ENCODE peak calls at places on chromosomes 5 and 9, in ten cellular contexts. B, C, S, Q, N, J, V, E, I and Z are unnamed samples.

GRCh38 chr5:171612749-171613148 is 172.9 kb upstream of the SMIM23 start:
- DNase-seq in S (no peak), J (no peak), V (no peak), B (no peak), Q (no peak), E (no peak), I (no peak), N (no peak), C (no peak), Z (no peak)

GRCh38 chr9:79731483-79731882 is 159.7 kb downstream of the TLE4 start:
- DNase-seq in E (no peak), N (no peak), V (no peak), C (no peak), Q (no peak), S (no peak), I (no peak), J (no peak), B (no peak), Z (no peak)

GRCh38 chr5:90626493-90626892 is 67.9 kb downstream of the ADGRV1 start:
- DNase-seq in E (no peak), V (no peak), I (no peak), N (no peak), Q (no peak), B (no peak), S (no peak), C (no peak), J (no peak), Z (no peak)

GRCh38 chr9:36149197-36149596 is 12.7 kb downstream of the GLIPR2 start:
- DNase-seq in N (no peak), E (peak; percentile 90), V (no peak), C (peak; percentile 62), I (no peak), J (no peak), S (no peak), Q (no peak), B (no peak), Z (no peak)

GRCh38 chr5:147669113-147669869 is 113.2 kb downstream of the JAKMIP2 start:
- DNase-seq in J (no peak), I (peak; percentile 4), C (no peak), E (no peak), Q (no peak), S (no peak), N (no peak), B (no peak), V (no peak), Z (no peak)

GRCh38 chr5:124419531-124419930 is 326.9 kb downstream of the ZNF608 start:
- DNase-seq in B (no peak), I (no peak), S (no peak), V (no peak), Q (no peak), C (no peak), N (no peak), E (no peak), J (no peak), Z (no peak)

GRCh38 chr9:96508227-96508940 is 58.4 kb downstream of the HABP4 start:
- DNase-seq in N (no peak), V (no peak), S (no peak), B (no peak), Q (no peak), J (no peak), C (no peak), E (no peak), I (no peak), Z (no peak)

GRCh38 chr5:9681706-9682105 is 51.6 kb upstream of the TAS2R1 start:
- DNase-seq in E (no peak), N (no peak), I (no peak), J (no peak), B (no peak), V (no peak), Q (no peak), S (no peak), C (no peak), Z (no peak)

GRCh38 chr5:1652873-1653707 is 129.3 kb upstream of the LPCAT1 start:
- DNase-seq in J (no peak), N (no peak), E (peak; percentile 79), B (no peak), I (no peak), V (no peak), S (peak; percentile 12), C (peak; percentile 56), Q (no peak), Z (no peak)

GRCh38 chr9:124457887-124458431 is 7.7 kb downstream of the ADGRD2 start:
- DNase-seq in V (no peak), I (no peak), Q (no peak), J (no peak), E (peak; percentile 71), B (no peak), S (no peak), N (no peak), C (no peak), Z (no peak)

GRCh38 chr5:168311061-168311566 is 19.7 kb downstream of the WWC1 start:
- DNase-seq in J (no peak), B (no peak), Q (no peak), E (no peak), S (no peak), I (no peak), V (no peak), C (no peak), N (no peak), Z (no peak)

GRCh38 chr5:99033014-99033931 is 104.5 kb upstream of the CHD1 start:
- DNase-seq in N (no peak), Q (no peak), S (no peak), B (no peak), E (no peak), V (no peak), I (no peak), J (no peak), C (peak; percentile 14), Z (no peak)

GRCh38 chr5:107112207-107112606 is 558.5 kb downstream of the EFNA5 start:
- DNase-seq in J (no peak), B (no peak), E (no peak), V (no peak), S (no peak), N (no peak), I (no peak), Q (no peak), C (no peak), Z (no peak)

GRCh38 chr5:122351416-122352157 is 39.5 kb downstream of the SNCAIP start:
- DNase-seq in Q (no peak), I (no peak), B (no peak), S (no peak), C (no peak), V (no peak), E (peak; percentile 6), N (no peak), J (no peak), Z (no peak)

GRCh38 chr9:96344458-96345180 is 38.9 kb downstream of the SLC35D2 start:
- DNase-seq in V (no peak), Q (peak; percentile 73), B (peak; percentile 88), C (peak; percentile 90), I (peak; percentile 25), S (peak; percentile 53), J (peak; percentile 77), N (no peak), E (peak; percentile 93), Z (peak; percentile 26)

GRCh38 chr9:123929177-123929869 is 603 bp downstream of the DENND1A start:
- DNase-seq in N (peak; percentile 49), J (peak; percentile 4), V (peak; percentile 33), Q (no peak), I (peak; percentile 12), S (no peak), B (no peak), C (no peak), E (peak; percentile 71), Z (no peak)

GRCh38 chr9:94135222-94135621 is 51.0 kb downstream of the PTPDC1 start:
- DNase-seq in Q (no peak), I (no peak), S (no peak), V (no peak), J (no peak), N (no peak), B (no peak), C (no peak), E (peak; percentile 73), Z (no peak)

GRCh38 chr5:1881273-1881586 is 1.5 kb downstream of the IRX4 start:
- DNase-seq in C (no peak), Q (peak; percentile 75), J (no peak), B (peak; percentile 55), V (no peak), I (no peak), S (no peak), E (peak; percentile 91), N (no peak), Z (no peak)

GRCh38 chr5:171252674-171253073 is 56.4 kb upstream of the TLX3 start:
- DNase-seq in I (no peak), V (no peak), C (no peak), N (no peak), S (no peak), Q (no peak), J (no peak), E (no peak), B (no peak), Z (no peak)

GRCh38 chr9:118222375-118222774 is 518.2 kb downstream of the TLR4 start:
- DNase-seq in V (no peak), E (no peak), C (peak; percentile 66), Q (no peak), S (peak; percentile 19), I (no peak), B (no peak), N (no peak), J (no peak), Z (no peak)

GRCh38 chr5:53874409-53874808 is 314.0 kb downstream of the NDUFS4 start:
- DNase-seq in B (no peak), J (no peak), E (peak; percentile 71), S (no peak), C (peak; percentile 18), I (no peak), V (no peak), N (no peak), Q (no peak), Z (no peak)

GRCh38 chr9:137670391-137671195 is 51.8 kb downstream of the EHMT1 start:
- DNase-seq in I (no peak), C (peak; percentile 22), J (no peak), S (no peak), E (peak; percentile 47), N (no peak), V (no peak), B (no peak), Q (no peak), Z (peak; percentile 32)

GRCh38 chr5:5891350-5891749 is 468.9 kb downstream of the ICE1 start:
- DNase-seq in B (no peak), N (no peak), J (no peak), S (no peak), V (no peak), I (no peak), Q (no peak), C (no peak), E (no peak), Z (no peak)

GRCh38 chr5:102306121-102306520 is 10.0 kb upstream of the SLCO4C1 start:
- DNase-seq in B (no peak), C (no peak), N (no peak), I (no peak), Q (no peak), J (no peak), S (no peak), E (no peak), V (no peak), Z (no peak)

GRCh38 chr9:6215562-6215961 is at the start of gene IL33:
- DNase-seq in Q (no peak), N (no peak), J (no peak), E (no peak), C (peak; percentile 35), B (no peak), V (no peak), I (peak; percentile 77), S (no peak), Z (no peak)

GRCh38 chr5:78611161-78611605 is 37.4 kb downstream of the LHFPL2 start:
- DNase-seq in B (no peak), V (no peak), I (no peak), Q (no peak), E (no peak), N (no peak), J (no peak), C (no peak), S (no peak), Z (no peak)

GRCh38 chr9:114002271-114002985 is 75.7 kb downstream of the AMBP start:
- DNase-seq in S (no peak), Q (no peak), N (no peak), E (peak; percentile 31), J (no peak), B (no peak), I (no peak), C (no peak), V (no peak), Z (no peak)

GRCh38 chr9:33349743-33350142 is 52.6 kb downstream of the AQP7 start:
- DNase-seq in Q (no peak), V (no peak), B (no peak), E (no peak), S (no peak), C (no peak), J (no peak), N (no peak), I (no peak), Z (no peak)